ENCODE peak calls at places on chromosome 13, in ten cellular contexts. A, W, H, E, V, T, Y, U, B and G are unnamed samples.

GRCh38 chr13:75372517-75372916 is 109.5 kb downstream of the TBC1D4 start:
- DNase-seq in Y (no peak), W (no peak), T (no peak), A (no peak), H (peak), B (no peak), U (no peak), E (no peak), V (no peak), G (no peak)

GRCh38 chr13:27006519-27007161 is 165.0 kb downstream of the USP12 start:
- DNase-seq in U (no peak), V (peak), W (no peak), B (peak), A (no peak), E (no peak), T (peak), H (peak), Y (peak), G (no peak)

GRCh38 chr13:104650426-104650825 is 1584.2 kb upstream of the SLC10A2 start:
- DNase-seq in U (no peak), B (no peak), V (no peak), A (no peak), Y (no peak), H (no peak), W (no peak), E (no peak), T (no peak), G (no peak)

GRCh38 chr13:45941261-45941660 is 89.7 kb upstream of the SIAH3 start:
- DNase-seq in A (no peak), B (no peak), T (no peak), H (no peak), W (no peak), Y (no peak), V (no peak), U (no peak), E (no peak), G (no peak)

GRCh38 chr13:104286566-104287290 is 1220.5 kb upstream of the SLC10A2 start:
- DNase-seq in V (no peak), B (no peak), A (no peak), H (no peak), T (no peak), U (no peak), W (no peak), E (no peak), Y (no peak), G (no peak)

GRCh38 chr13:79385694-79386093 is 20.4 kb downstream of the RBM26 start:
- DNase-seq in U (no peak), T (no peak), V (no peak), A (no peak), Y (no peak), H (no peak), W (no peak), B (no peak), E (no peak), G (no peak)

GRCh38 chr13:89900104-89900760 is 1447.3 kb upstream of the MIR17HG start:
- DNase-seq in U (no peak), H (no peak), V (no peak), T (no peak), W (no peak), A (no peak), Y (no peak), B (no peak), E (no peak), G (no peak)

GRCh38 chr13:106738279-106738678 is 170.3 kb upstream of the ARGLU1 start:
- DNase-seq in Y (no peak), B (no peak), W (no peak), A (no peak), E (no peak), V (no peak), U (no peak), H (no peak), T (no peak), G (no peak)

GRCh38 chr13:87172166-87172825 is 498.9 kb upstream of the SLITRK5 start:
- DNase-seq in A (no peak), H (no peak), T (no peak), V (no peak), E (no peak), U (no peak), Y (no peak), B (no peak), W (no peak), G (no peak)

GRCh38 chr13:41137241-41137640 is 4.6 kb upstream of the KBTBD6 start:
- DNase-seq in B (no peak), Y (no peak), W (no peak), A (no peak), V (no peak), E (no peak), U (no peak), H (peak), T (no peak), G (no peak)

GRCh38 chr13:41130356-41130755 is 2.2 kb downstream of the KBTBD6 start:
- DNase-seq in U (no peak), H (peak), B (no peak), Y (no peak), W (no peak), V (no peak), E (no peak), A (no peak), T (no peak), G (no peak)

GRCh38 chr13:41133951-41134350 is 1.3 kb upstream of the KBTBD6 start:
- DNase-seq in H (no peak), T (no peak), E (no peak), U (no peak), Y (no peak), V (no peak), A (no peak), W (no peak), B (no peak), G (no peak)

GRCh38 chr13:41136396-41137031 is 3.9 kb upstream of the KBTBD6 start:
- DNase-seq in E (no peak), Y (no peak), A (no peak), H (no peak), U (no peak), V (no peak), B (no peak), T (no peak), W (no peak), G (no peak)

DNA sequence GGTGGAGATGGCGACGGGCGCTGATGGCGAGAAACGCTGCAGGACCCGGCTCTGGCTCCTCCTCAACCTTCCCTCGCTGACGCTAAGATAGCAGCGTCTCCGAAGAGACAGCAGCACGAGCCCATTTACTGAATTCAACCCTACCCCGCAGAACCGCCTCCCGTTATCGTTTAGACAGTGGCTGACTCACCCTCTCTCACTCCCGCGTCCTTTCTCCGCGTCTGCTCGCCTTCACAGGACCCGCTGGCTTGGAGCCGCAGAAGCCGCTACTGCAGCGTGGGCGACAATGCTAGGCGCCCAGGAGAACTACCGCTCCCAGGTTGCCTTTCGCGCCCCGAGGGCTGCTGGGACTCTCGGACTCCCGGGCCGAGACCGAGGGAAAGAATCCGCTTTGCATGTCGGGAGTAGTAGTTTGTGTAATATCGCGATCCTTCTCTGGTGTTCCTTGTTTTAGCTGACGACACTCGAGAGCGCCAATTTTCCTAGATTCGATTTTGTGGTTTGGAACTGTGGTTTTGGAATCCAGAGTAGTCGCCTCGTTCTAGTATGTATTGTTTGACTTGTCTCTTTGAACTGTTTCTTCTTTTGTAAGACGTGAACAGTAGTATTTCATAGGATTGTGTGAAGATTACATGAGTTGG is at the start of gene KBTBD6:
- DNase-seq in H (peak), B (peak), W (peak), T (peak), A (peak), V (peak), Y (peak), E (peak), U (peak), G (peak)
- TF ChIP-seq POLR2A in H (peak), B (peak), W (no peak), T (peak), A (peak), V (no peak), Y (peak), E (peak), U (peak), G (peak)

DNA sequence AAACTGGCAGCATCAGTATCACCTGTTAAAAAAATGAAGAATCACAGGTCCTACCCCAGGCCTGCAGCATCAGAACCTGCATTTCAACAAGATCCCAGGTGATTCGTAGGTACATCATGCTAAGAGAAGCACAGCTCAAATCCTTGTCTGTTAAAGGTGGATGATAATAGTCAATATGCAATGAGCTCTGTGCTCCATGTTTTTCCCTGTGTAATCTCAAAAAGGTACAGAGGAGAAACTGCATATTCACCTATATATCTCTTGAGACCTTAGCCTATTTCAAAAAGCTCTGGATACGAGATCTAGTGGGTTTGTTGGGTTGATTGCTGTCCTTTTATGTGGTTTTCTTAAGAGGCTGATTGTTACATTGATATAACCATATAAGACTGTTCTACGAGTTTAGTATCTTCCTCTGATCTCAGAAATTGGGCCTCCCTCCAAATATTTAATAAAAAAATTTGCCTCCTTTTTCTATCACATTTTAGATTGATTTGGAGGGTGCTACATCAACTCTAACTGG is 148.9 kb downstream of the DCT start:
- DNase-seq in B (no peak), U (no peak), Y (no peak), T (no peak), H (no peak), V (no peak), W (no peak), E (no peak), A (no peak), G (no peak)
- H3K27ac ChIP-seq in B (no peak), U (no peak), Y (peak), T (no peak), H (peak), V (peak), W (peak), E (no peak), A (peak), G (no peak)

GRCh38 chr13:21619633-21620220 is 15.8 kb upstream of the MICU2 start:
- DNase-seq in Y (no peak), V (no peak), H (peak), E (no peak), T (no peak), U (no peak), B (no peak), W (no peak), A (no peak), G (peak)
- TF ChIP-seq POLR2A in Y (no peak), V (no peak), H (no peak), E (no peak), T (no peak), U (no peak), B (no peak), W (no peak), A (no peak), G (no peak)

GRCh38 chr13:44818016-44818415 is 171.3 kb downstream of the NUFIP1 start:
- DNase-seq in E (no peak), W (no peak), U (no peak), Y (no peak), V (no peak), H (no peak), B (no peak), T (no peak), A (no peak), G (no peak)
- H3K27ac ChIP-seq in E (no peak), W (no peak), U (no peak), Y (no peak), V (no peak), H (no peak), B (no peak), T (no peak), A (no peak), G (no peak)

GRCh38 chr13:110138700-110139036 is 168.3 kb downstream of the COL4A1 start:
- DNase-seq in Y (no peak), E (no peak), A (no peak), U (no peak), W (no peak), T (no peak), V (no peak), H (no peak), B (no peak), G (peak)

GRCh38 chr13:110140099-110140498 is 166.9 kb downstream of the COL4A1 start:
- DNase-seq in V (no peak), U (no peak), W (no peak), A (no peak), T (no peak), H (no peak), B (no peak), Y (no peak), E (no peak), G (no peak)

GRCh38 chr13:110136660-110137585 is 170.0 kb downstream of the COL4A1 start:
- DNase-seq in W (peak), T (no peak), A (no peak), B (no peak), U (no peak), V (no peak), Y (no peak), H (no peak), E (no peak), G (no peak)

GRCh38 chr13:110137677-110138008 is 169.3 kb downstream of the COL4A1 start:
- DNase-seq in H (no peak), W (peak), U (no peak), Y (peak), B (peak), T (peak), V (no peak), E (no peak), A (no peak), G (peak)

DNA sequence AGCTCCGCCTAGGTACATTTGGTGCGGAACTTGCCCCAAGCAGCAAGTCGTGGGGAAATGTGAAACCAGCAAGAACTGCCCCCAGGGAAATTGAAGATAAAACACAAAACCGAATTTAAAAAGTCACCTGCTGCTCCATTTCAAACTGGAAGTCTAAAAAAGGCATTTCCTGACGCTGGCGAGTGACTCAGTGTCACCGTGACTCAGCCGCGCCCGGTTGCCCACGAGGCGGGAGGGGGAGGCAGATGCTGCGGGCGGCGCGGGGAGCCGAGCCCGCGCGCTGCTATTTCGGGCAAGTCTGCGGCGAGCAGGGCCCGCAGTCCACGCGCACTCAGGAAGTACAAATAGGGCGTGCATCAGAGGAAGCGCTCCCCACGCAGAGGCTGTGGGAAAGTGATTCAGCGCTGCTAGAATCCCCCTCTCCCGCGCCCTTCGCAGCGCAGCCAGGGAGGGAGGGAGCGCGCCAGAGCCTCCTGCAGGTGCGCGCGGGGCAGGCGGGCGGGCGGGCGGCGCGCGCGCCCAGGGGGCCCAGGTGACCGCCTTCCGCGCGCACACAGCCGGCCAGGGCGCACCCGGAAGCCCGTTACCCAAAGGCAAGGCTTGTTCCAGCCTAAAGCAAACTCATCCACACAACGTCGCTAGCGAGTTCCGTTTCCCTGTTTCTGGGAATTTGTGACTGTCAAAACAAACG is 168.8 kb downstream of the COL4A1 start:
- DNase-seq in B (peak), Y (peak), T (peak), V (peak), A (peak), E (no peak), U (peak), H (peak), W (peak), G (peak)
- TF ChIP-seq POLR2A in B (no peak), Y (no peak), T (no peak), V (no peak), A (peak), E (no peak), U (no peak), H (no peak), W (no peak), G (no peak)

GRCh38 chr13:23620211-23620610 is 50.0 kb downstream of the TNFRSF19 start:
- DNase-seq in Y (no peak), W (no peak), B (no peak), V (no peak), U (no peak), E (no peak), T (no peak), A (no peak), H (no peak), G (no peak)

GRCh38 chr13:23617551-23618014 is 47.4 kb downstream of the TNFRSF19 start:
- DNase-seq in A (no peak), T (no peak), Y (no peak), W (no peak), H (peak), U (no peak), E (no peak), B (no peak), V (no peak), G (no peak)

GRCh38 chr13:23618341-23618740 is 48.1 kb downstream of the TNFRSF19 start:
- DNase-seq in W (no peak), Y (no peak), E (no peak), A (no peak), U (no peak), T (no peak), H (peak), V (no peak), B (no peak), G (no peak)

GRCh38 chr13:23620613-23621315 is 50.6 kb downstream of the TNFRSF19 start:
- DNase-seq in T (no peak), B (no peak), Y (no peak), V (no peak), U (no peak), W (no peak), E (no peak), H (no peak), A (no peak), G (no peak)

GRCh38 chr13:23619073-23619855 is 49.1 kb downstream of the TNFRSF19 start:
- DNase-seq in H (no peak), Y (no peak), U (no peak), W (no peak), V (no peak), B (no peak), T (no peak), E (no peak), A (no peak), G (no peak)
- H3K27ac ChIP-seq in H (peak), Y (no peak), U (no peak), W (no peak), V (no peak), B (no peak), T (no peak), E (no peak), A (no peak), G (no peak)

GRCh38 chr13:112601351-112601750 is 13.4 kb upstream of the TUBGCP3 start:
- DNase-seq in T (no peak), V (no peak), A (no peak), E (no peak), H (no peak), U (no peak), Y (no peak), B (no peak), W (no peak), G (no peak)

GRCh38 chr13:112603641-112604220 is 15.8 kb upstream of the TUBGCP3 start:
- DNase-seq in T (no peak), H (peak), V (no peak), A (no peak), Y (no peak), W (no peak), E (no peak), B (no peak), U (no peak), G (no peak)

GRCh38 chr13:112608212-112608611 is 20.3 kb upstream of the TUBGCP3 start:
- DNase-seq in Y (no peak), V (no peak), U (no peak), B (no peak), A (no peak), E (no peak), W (no peak), T (no peak), H (no peak), G (no peak)

GRCh38 chr13:112605531-112605990 is 17.6 kb upstream of the TUBGCP3 start:
- DNase-seq in Y (no peak), W (no peak), V (no peak), U (no peak), E (no peak), T (no peak), B (no peak), A (no peak), H (no peak), G (no peak)

GRCh38 chr13:112606125-112607001 is 18.4 kb upstream of the TUBGCP3 start:
- DNase-seq in T (peak), V (peak), W (peak), E (peak), A (peak), H (peak), B (peak), Y (peak), U (peak), G (peak)
- TF ChIP-seq POLR2A in T (no peak), V (no peak), W (no peak), E (no peak), A (peak), H (peak), B (no peak), Y (no peak), U (no peak), G (no peak)

GRCh38 chr13:47841131-47841530 is 159.9 kb downstream of the SUCLA2 start:
- DNase-seq in E (no peak), H (no peak), B (no peak), T (no peak), U (no peak), V (no peak), Y (no peak), W (no peak), A (no peak), G (no peak)

GRCh38 chr13:47832458-47832972 is 168.6 kb downstream of the SUCLA2 start:
- DNase-seq in E (no peak), U (no peak), V (no peak), H (no peak), B (no peak), Y (no peak), A (no peak), T (no peak), W (no peak), G (no peak)

GRCh38 chr13:47837906-47838305 is 163.2 kb downstream of the SUCLA2 start:
- DNase-seq in B (no peak), Y (no peak), A (no peak), T (no peak), E (no peak), H (no peak), W (no peak), U (no peak), V (no peak), G (no peak)

GRCh38 chr13:47835470-47836228 is 165.4 kb downstream of the SUCLA2 start:
- DNase-seq in U (no peak), T (no peak), B (no peak), W (no peak), A (no peak), H (no peak), V (no peak), E (no peak), Y (no peak), G (no peak)

DNA sequence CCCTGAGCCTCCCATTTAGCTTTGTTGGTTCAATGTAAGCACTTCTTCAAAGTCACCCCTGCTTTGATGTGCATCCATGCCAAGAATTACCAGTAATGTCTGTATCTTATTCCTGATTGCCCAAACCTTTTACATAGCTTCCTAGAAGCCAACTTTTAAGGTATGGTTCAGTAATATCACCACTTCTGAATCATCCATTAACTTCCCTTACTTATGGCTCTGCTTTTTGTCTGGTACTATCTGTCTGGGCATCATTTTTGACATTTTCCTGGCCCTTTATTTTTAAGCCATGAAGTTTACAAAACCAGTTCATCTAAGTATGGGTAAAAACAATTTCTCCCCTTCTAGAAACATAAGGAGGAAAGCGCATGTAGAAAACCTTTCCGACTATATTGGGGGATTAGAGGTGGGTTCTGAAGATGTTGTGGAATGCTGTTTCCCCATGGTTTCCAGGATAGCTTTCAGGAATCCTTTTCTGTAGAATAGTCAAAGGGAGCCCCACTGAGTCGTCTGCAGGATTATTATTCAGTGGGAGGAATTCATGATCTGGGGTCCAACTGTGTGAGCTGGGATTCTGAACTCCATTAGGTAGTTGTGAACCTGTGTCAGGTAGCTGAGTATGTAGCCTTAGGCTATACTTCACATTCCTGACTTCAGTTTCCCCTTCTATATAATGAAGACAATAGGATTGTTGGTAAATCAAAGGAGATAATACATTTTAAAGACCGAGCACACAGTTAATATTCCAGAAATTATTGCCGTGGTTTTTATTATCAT is 163.8 kb downstream of the SUCLA2 start:
- DNase-seq in W (no peak), B (no peak), E (no peak), U (no peak), Y (no peak), T (no peak), H (no peak), V (no peak), A (no peak), G (no peak)
- H3K27ac ChIP-seq in W (no peak), B (no peak), E (no peak), U (no peak), Y (no peak), T (no peak), H (no peak), V (no peak), A (no peak), G (no peak)